ENCODE peak calls at places on chromosomes 5 and 9, in eight cellular contexts. R is anterior cingulate cortex; V is C1 segment of cervical spinal cord; D is central memory CD4-positive, alpha-beta T cell; T is stimulated activated CD4-positive, alpha-beta T cell treated with anti-CD3 and anti-CD28 coated beads, Interleukin-2, amount 100 ng/mL, for 24 hours; P is spleen; Q is neural crest cell; K is stimulated activated CD8-positive, alpha-beta memory T cell treated with anti-CD3 and anti-CD28 coated beads, Interleukin-12 subunit alpha, Interleukin-12 subunit beta, amount 100 ng/mL, for 4 hours. U is an unnamed sample.

GRCh38 chr5:74767579-74767913 is 497 bp downstream of the NSA2 start:
- DNase-seq in Q (no peak), K (no peak), D (no peak), R (peak; percentile 34), P (no peak), V (no peak), T (peak; percentile 10), U (peak; percentile 15)

GRCh38 chr9:132834343-132834742 is 43.7 kb downstream of the AK8 start:
- DNase-seq in K (no peak), P (no peak), V (no peak), R (no peak), T (no peak), D (no peak), Q (no peak), U (no peak)

GRCh38 chr5:34452170-34452828 is 203.8 kb upstream of the RAI14 start:
- DNase-seq in D (no peak), T (no peak), V (no peak), Q (no peak), K (no peak), R (no peak), P (no peak), U (no peak)

GRCh38 chr9:33651125-33651524 is 127.1 kb downstream of the ANKRD18B start:
- DNase-seq in P (no peak), V (no peak), R (no peak), D (no peak), K (no peak), T (no peak), Q (no peak), U (no peak)

GRCh38 chr9:136623849-136624183 is 38.9 kb upstream of the EGFL7 start:
- DNase-seq in K (no peak), P (no peak), V (no peak), R (no peak), T (no peak), Q (no peak), D (no peak), U (no peak)

GRCh38 chr9:3058409-3058808 is 214.5 kb upstream of the PUM3 start:
- DNase-seq in V (no peak), K (no peak), P (no peak), T (no peak), D (no peak), R (no peak), Q (no peak), U (no peak)

GRCh38 chr5:59760798-59761348 is 132.7 kb downstream of the PDE4D start:
- DNase-seq in V (no peak), P (no peak), Q (no peak), D (no peak), R (no peak), T (no peak), K (no peak), U (no peak)

GRCh38 chr5:35811108-35811741 is 45.5 kb upstream of the IL7R start:
- DNase-seq in V (no peak), P (no peak), D (peak; percentile 90), K (no peak), T (peak; percentile 36), R (no peak), Q (no peak), U (no peak)

GRCh38 chr5:41754857-41755256 is 115.4 kb downstream of the OXCT1 start:
- DNase-seq in P (no peak), R (no peak), T (no peak), V (no peak), Q (no peak), K (no peak), D (no peak), U (no peak)